ENCODE peak calls at places on chromosomes 2 and 18, in seven cellular contexts. One of them, this sample, is unnamed.
A peak's percentile ranks its signal among the peaks of the same experiment; 100 is the strongest.

GRCh38 chr2:174035981-174036742 is 71.0 kb upstream of the SP3 start:
- DNase-seq in Calu3: no peak
- DNase-seq in H9: no peak
- DNase-seq in colonic mucosa: no peak
- DNase-seq in coronary artery: no peak
- DNase-seq in heart right ventricle: no peak
- DNase-seq in brain microvascular endothelial cell: no peak
- DNase-seq in this sample: peak; percentile 79

GRCh38 chr2:86492057-86492456 is 50.9 kb downstream of the KDM3A start:
- DNase-seq in Calu3: no peak
- DNase-seq in H9: no peak
- DNase-seq in colonic mucosa: no peak
- DNase-seq in coronary artery: no peak
- DNase-seq in heart right ventricle: no peak
- DNase-seq in brain microvascular endothelial cell: no peak
- DNase-seq in this sample: no peak

GRCh38 chr2:158928515-158928914 is 39.9 kb upstream of the TANC1 start:
- DNase-seq in Calu3: no peak
- DNase-seq in H9: no peak
- DNase-seq in colonic mucosa: no peak
- DNase-seq in coronary artery: no peak
- DNase-seq in heart right ventricle: no peak
- DNase-seq in brain microvascular endothelial cell: no peak
- DNase-seq in this sample: no peak

GRCh38 chr2:148817210-148817708 is 57.8 kb upstream of the KIF5C start:
- DNase-seq in Calu3: no peak
- DNase-seq in H9: no peak
- DNase-seq in colonic mucosa: no peak
- DNase-seq in coronary artery: no peak
- DNase-seq in heart right ventricle: peak; percentile 54
- DNase-seq in brain microvascular endothelial cell: no peak
- DNase-seq in this sample: no peak

GRCh38 chr2:55232863-55233657 is 572 bp downstream of the RPS27A start:
- DNase-seq in Calu3: peak; percentile 25
- DNase-seq in H9: no peak
- DNase-seq in colonic mucosa: peak; percentile 41
- DNase-seq in coronary artery: peak; percentile 76
- DNase-seq in heart right ventricle: peak; percentile 36
- DNase-seq in brain microvascular endothelial cell: no peak
- DNase-seq in this sample: peak; percentile 40

GRCh38 chr2:172311921-172312345 is 115.5 kb upstream of the ITGA6 start:
- DNase-seq in Calu3: no peak
- DNase-seq in H9: no peak
- DNase-seq in colonic mucosa: no peak
- DNase-seq in coronary artery: no peak
- DNase-seq in heart right ventricle: peak; percentile 54
- DNase-seq in brain microvascular endothelial cell: no peak
- DNase-seq in this sample: peak; percentile 97

GRCh38 chr2:216802516-216803265 is 57.2 kb downstream of the TNP1 start:
- DNase-seq in Calu3: no peak
- DNase-seq in H9: no peak
- DNase-seq in colonic mucosa: no peak
- DNase-seq in coronary artery: no peak
- DNase-seq in heart right ventricle: no peak
- DNase-seq in brain microvascular endothelial cell: no peak
- DNase-seq in this sample: no peak

GRCh38 chr18:49531678-49532153 is 30.1 kb upstream of the LIPG start:
- DNase-seq in Calu3: peak; percentile 31
- DNase-seq in H9: no peak
- DNase-seq in colonic mucosa: no peak
- DNase-seq in coronary artery: no peak
- DNase-seq in heart right ventricle: no peak
- DNase-seq in brain microvascular endothelial cell: no peak
- DNase-seq in this sample: no peak

GRCh38 chr2:175600024-175600831 is 401.8 kb downstream of the LNPK start:
- DNase-seq in Calu3: no peak
- DNase-seq in H9: no peak
- DNase-seq in colonic mucosa: no peak
- DNase-seq in coronary artery: no peak
- DNase-seq in heart right ventricle: no peak
- DNase-seq in brain microvascular endothelial cell: no peak
- DNase-seq in this sample: no peak

GRCh38 chr2:23940262-23940975 is at the start of gene UBXN2A:
- DNase-seq in Calu3: peak; percentile 82
- DNase-seq in H9: peak; percentile 80
- DNase-seq in colonic mucosa: peak; percentile 74
- DNase-seq in coronary artery: peak; percentile 80
- DNase-seq in heart right ventricle: peak; percentile 71
- DNase-seq in brain microvascular endothelial cell: peak; percentile 50
- DNase-seq in this sample: peak; percentile 80

GRCh38 chr2:169050476-169051240 is 18.7 kb upstream of the DHRS9 start:
- DNase-seq in Calu3: no peak
- DNase-seq in H9: no peak
- DNase-seq in colonic mucosa: no peak
- DNase-seq in coronary artery: no peak
- DNase-seq in heart right ventricle: no peak
- DNase-seq in brain microvascular endothelial cell: peak; percentile 16
- DNase-seq in this sample: peak; percentile 44

GRCh38 chr18:13147146-13147545 is 71.4 kb upstream of the LDLRAD4 start:
- DNase-seq in Calu3: no peak
- DNase-seq in H9: no peak
- DNase-seq in colonic mucosa: no peak
- DNase-seq in coronary artery: no peak
- DNase-seq in heart right ventricle: no peak
- DNase-seq in brain microvascular endothelial cell: no peak
- DNase-seq in this sample: no peak

GRCh38 chr2:111121028-111121872 is 536 bp downstream of the BCL2L11 start:
- DNase-seq in Calu3: peak; percentile 41
- DNase-seq in H9: peak; percentile 37
- DNase-seq in colonic mucosa: peak; percentile 50
- DNase-seq in coronary artery: peak; percentile 76
- DNase-seq in heart right ventricle: peak; percentile 38
- DNase-seq in brain microvascular endothelial cell: no peak
- DNase-seq in this sample: peak; percentile 48

GRCh38 chr18:6994719-6995430 is 122.7 kb downstream of the LAMA1 start:
- DNase-seq in Calu3: no peak
- DNase-seq in H9: no peak
- DNase-seq in colonic mucosa: no peak
- DNase-seq in coronary artery: no peak
- DNase-seq in heart right ventricle: no peak
- DNase-seq in brain microvascular endothelial cell: no peak
- DNase-seq in this sample: no peak

GRCh38 chr2:239889641-239890055 is 135.5 kb downstream of the NDUFA10 start:
- DNase-seq in Calu3: no peak
- DNase-seq in H9: no peak
- DNase-seq in colonic mucosa: no peak
- DNase-seq in coronary artery: peak; percentile 46
- DNase-seq in heart right ventricle: peak; percentile 28
- DNase-seq in brain microvascular endothelial cell: no peak
- DNase-seq in this sample: no peak

GRCh38 chr2:216858312-216858711 is 1.6 kb downstream of the TNP1 start:
- DNase-seq in Calu3: no peak
- DNase-seq in H9: no peak
- DNase-seq in colonic mucosa: no peak
- DNase-seq in coronary artery: no peak
- DNase-seq in heart right ventricle: no peak
- DNase-seq in brain microvascular endothelial cell: no peak
- DNase-seq in this sample: no peak

GRCh38 chr2:30026091-30027055 is 105.0 kb upstream of the ALK start:
- DNase-seq in Calu3: peak; percentile 67
- DNase-seq in H9: peak; percentile 69
- DNase-seq in colonic mucosa: no peak
- DNase-seq in coronary artery: no peak
- DNase-seq in heart right ventricle: peak; percentile 25
- DNase-seq in brain microvascular endothelial cell: peak; percentile 22
- DNase-seq in this sample: no peak

GRCh38 chr18:9861933-9862332 is 23.8 kb upstream of the TXNDC2 start:
- DNase-seq in Calu3: no peak
- DNase-seq in H9: no peak
- DNase-seq in colonic mucosa: no peak
- DNase-seq in coronary artery: no peak
- DNase-seq in heart right ventricle: no peak
- DNase-seq in brain microvascular endothelial cell: no peak
- DNase-seq in this sample: no peak

GRCh38 chr2:54872783-54873182 is 149.3 kb downstream of the EML6 start:
- DNase-seq in Calu3: no peak
- DNase-seq in H9: no peak
- DNase-seq in colonic mucosa: no peak
- DNase-seq in coronary artery: no peak
- DNase-seq in heart right ventricle: no peak
- DNase-seq in brain microvascular endothelial cell: no peak
- DNase-seq in this sample: no peak

GRCh38 chr2:127941461-127941860 is 55.7 kb upstream of the AMMECR1L start:
- DNase-seq in Calu3: no peak
- DNase-seq in H9: no peak
- DNase-seq in colonic mucosa: no peak
- DNase-seq in coronary artery: no peak
- DNase-seq in heart right ventricle: no peak
- DNase-seq in brain microvascular endothelial cell: peak; percentile 29
- DNase-seq in this sample: no peak

GRCh38 chr2:53569957-53570727 is 197.5 kb upstream of the CHAC2 start:
- DNase-seq in Calu3: no peak
- DNase-seq in H9: no peak
- DNase-seq in colonic mucosa: no peak
- DNase-seq in coronary artery: no peak
- DNase-seq in heart right ventricle: no peak
- DNase-seq in brain microvascular endothelial cell: no peak
- DNase-seq in this sample: no peak

GRCh38 chr2:41722668-41723369 is 325.0 kb upstream of the PKDCC start:
- DNase-seq in Calu3: no peak
- DNase-seq in H9: no peak
- DNase-seq in colonic mucosa: no peak
- DNase-seq in coronary artery: no peak
- DNase-seq in heart right ventricle: peak; percentile 45
- DNase-seq in brain microvascular endothelial cell: peak; percentile 75
- DNase-seq in this sample: peak; percentile 33

GRCh38 chr2:181305151-181306123 is 151.7 kb upstream of the ITGA4 start:
- DNase-seq in Calu3: no peak
- DNase-seq in H9: no peak
- DNase-seq in colonic mucosa: peak; percentile 24
- DNase-seq in coronary artery: no peak
- DNase-seq in heart right ventricle: peak; percentile 57
- DNase-seq in brain microvascular endothelial cell: peak; percentile 70
- DNase-seq in this sample: no peak

GRCh38 chr2:65070172-65070830 is 14.1 kb downstream of the CEP68 start:
- DNase-seq in Calu3: no peak
- DNase-seq in H9: no peak
- DNase-seq in colonic mucosa: peak; percentile 41
- DNase-seq in coronary artery: peak; percentile 53
- DNase-seq in heart right ventricle: no peak
- DNase-seq in brain microvascular endothelial cell: no peak
- DNase-seq in this sample: peak; percentile 58
- TF ChIP-seq CTCF in Calu3: no peak
- TF ChIP-seq CTCF in H9: peak; percentile 31
- TF ChIP-seq CTCF in colonic mucosa: no peak
- TF ChIP-seq CTCF in coronary artery: no peak
- TF ChIP-seq CTCF in heart right ventricle: no peak
- TF ChIP-seq CTCF in brain microvascular endothelial cell: peak; percentile 50
- TF ChIP-seq CTCF in this sample: no peak

GRCh38 chr2:17996978-17997377 is 118.5 kb downstream of the KCNS3 start:
- DNase-seq in Calu3: no peak
- DNase-seq in H9: no peak
- DNase-seq in colonic mucosa: no peak
- DNase-seq in coronary artery: no peak
- DNase-seq in heart right ventricle: no peak
- DNase-seq in brain microvascular endothelial cell: no peak
- DNase-seq in this sample: no peak

DNA sequence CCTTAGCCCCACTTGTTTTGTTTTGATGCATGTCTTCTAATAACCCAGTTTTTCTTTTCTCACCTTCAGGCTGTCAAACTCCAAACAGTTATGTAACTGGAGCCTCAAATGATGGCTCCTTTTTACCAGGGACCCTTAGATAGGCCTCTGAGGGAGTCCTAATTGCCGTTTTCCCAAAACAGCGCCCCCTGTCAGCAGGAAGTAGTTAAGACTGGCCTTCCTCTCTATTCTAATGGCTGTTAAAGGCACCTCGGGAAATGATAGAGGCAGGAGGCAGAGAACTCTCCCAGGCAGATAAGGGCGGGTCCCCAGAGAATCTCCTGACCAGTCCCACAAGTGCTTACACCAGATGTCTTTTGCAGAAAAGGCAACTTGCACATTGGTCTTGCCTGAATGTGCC is 123.2 kb downstream of the KCNS3 start:
- DNase-seq in Calu3: no peak
- DNase-seq in H9: peak; percentile 46
- DNase-seq in colonic mucosa: no peak
- DNase-seq in coronary artery: no peak
- DNase-seq in heart right ventricle: no peak
- DNase-seq in brain microvascular endothelial cell: no peak
- DNase-seq in this sample: no peak
- TF ChIP-seq CTCF in Calu3: no peak
- TF ChIP-seq CTCF in H9: peak; percentile 64
- TF ChIP-seq CTCF in colonic mucosa: no peak
- TF ChIP-seq CTCF in coronary artery: no peak
- TF ChIP-seq CTCF in heart right ventricle: no peak
- TF ChIP-seq CTCF in brain microvascular endothelial cell: peak; percentile 39
- TF ChIP-seq CTCF in this sample: no peak

GRCh38 chr2:61898810-61899209 is 6.7 kb upstream of the COMMD1 start:
- DNase-seq in Calu3: peak; percentile 24
- DNase-seq in H9: no peak
- DNase-seq in colonic mucosa: no peak
- DNase-seq in coronary artery: no peak
- DNase-seq in heart right ventricle: no peak
- DNase-seq in brain microvascular endothelial cell: peak; percentile 22
- DNase-seq in this sample: peak; percentile 30
- TF ChIP-seq CTCF in Calu3: no peak
- TF ChIP-seq CTCF in H9: peak; percentile 48
- TF ChIP-seq CTCF in colonic mucosa: no peak
- TF ChIP-seq CTCF in coronary artery: no peak
- TF ChIP-seq CTCF in heart right ventricle: no peak
- TF ChIP-seq CTCF in brain microvascular endothelial cell: peak; percentile 69
- TF ChIP-seq CTCF in this sample: peak; percentile 37

GRCh38 chr2:78993518-78994148 is 31.9 kb upstream of the REG3G start:
- DNase-seq in Calu3: no peak
- DNase-seq in H9: no peak
- DNase-seq in colonic mucosa: no peak
- DNase-seq in coronary artery: no peak
- DNase-seq in heart right ventricle: no peak
- DNase-seq in brain microvascular endothelial cell: no peak
- DNase-seq in this sample: no peak
- TF ChIP-seq CTCF in Calu3: no peak
- TF ChIP-seq CTCF in H9: no peak
- TF ChIP-seq CTCF in colonic mucosa: no peak
- TF ChIP-seq CTCF in coronary artery: no peak
- TF ChIP-seq CTCF in heart right ventricle: no peak
- TF ChIP-seq CTCF in brain microvascular endothelial cell: no peak
- TF ChIP-seq CTCF in this sample: no peak